ENCODE peak calls at places on chromosomes 7 and 10, in four cellular contexts. L, H, K and S are unnamed samples.

GRCh38 chr7:30740417-30741181 is 11.3 kb upstream of the INMT start:
- DNase-seq in L (peak), H (peak), K (peak), S (peak)

GRCh38 chr10:26799342-26799741 is 61.4 kb downstream of the ABI1 start:
- DNase-seq in H (no peak), L (peak), K (no peak), S (no peak)

GRCh38 chr7:47405921-47406765 is 175.8 kb downstream of the TNS3 start:
- DNase-seq in L (no peak), H (peak), K (peak), S (peak)

GRCh38 chr10:28796606-28797512 is 119.5 kb downstream of the BAMBI start:
- DNase-seq in H (no peak), L (no peak), K (no peak), S (no peak)

GRCh38 chr10:103542764-103543616 is 49.5 kb downstream of the NEURL1 start:
- DNase-seq in K (no peak), H (no peak), L (peak), S (peak)

GRCh38 chr10:50809596-50809995 is 69.9 kb downstream of the ASAH2B start:
- DNase-seq in H (no peak), K (no peak), L (no peak), S (no peak)

GRCh38 chr7:47379629-47380324 is 202.1 kb downstream of the TNS3 start:
- DNase-seq in K (peak), H (peak), L (no peak), S (no peak)

GRCh38 chr7:122520961-122521555 is 177.9 kb downstream of the RNF133 start:
- DNase-seq in H (no peak), L (no peak), K (no peak), S (no peak)